ENCODE peak calls at places on chromosomes 6 and 20, in ten cellular contexts. One of them, this sample, is unnamed.

GRCh38 chr20:57869951-57870315 is 160.1 kb upstream of the PMEPA1 start:
- DNase-seq in SJCRH30: no peak
- DNase-seq in stimulated activated naive CD8-positive, alpha-beta T cell treated with anti-CD3 and anti-CD28 coated beads, Interleukin-15, amount 100 ng/mL, for 72 hours: no peak
- DNase-seq in BJ: no peak
- DNase-seq in mesothelial cell of epicardium: no peak
- DNase-seq in right atrium auricular region: peak
- DNase-seq in SW 1271: no peak
- DNase-seq in left cardiac atrium: no peak
- DNase-seq in NCI-H748 treated with DMSO at 0.1 percent for 48 hours: no peak
- DNase-seq in aorta: peak
- DNase-seq in this sample: no peak

GRCh38 chr6:144544266-144544830 is 259.2 kb downstream of the UTRN start:
- DNase-seq in SJCRH30: no peak
- DNase-seq in stimulated activated naive CD8-positive, alpha-beta T cell treated with anti-CD3 and anti-CD28 coated beads, Interleukin-15, amount 100 ng/mL, for 72 hours: no peak
- DNase-seq in BJ: no peak
- DNase-seq in mesothelial cell of epicardium: no peak
- DNase-seq in right atrium auricular region: no peak
- DNase-seq in SW 1271: no peak
- DNase-seq in left cardiac atrium: no peak
- DNase-seq in NCI-H748 treated with DMSO at 0.1 percent for 48 hours: no peak
- DNase-seq in aorta: no peak
- DNase-seq in this sample: no peak

GRCh38 chr20:7966176-7966575 is 25.9 kb upstream of the HAO1 start:
- DNase-seq in SJCRH30: no peak
- DNase-seq in stimulated activated naive CD8-positive, alpha-beta T cell treated with anti-CD3 and anti-CD28 coated beads, Interleukin-15, amount 100 ng/mL, for 72 hours: no peak
- DNase-seq in BJ: no peak
- DNase-seq in mesothelial cell of epicardium: no peak
- DNase-seq in right atrium auricular region: no peak
- DNase-seq in SW 1271: no peak
- DNase-seq in left cardiac atrium: no peak
- DNase-seq in NCI-H748 treated with DMSO at 0.1 percent for 48 hours: no peak
- DNase-seq in aorta: no peak
- DNase-seq in this sample: no peak

GRCh38 chr6:37940074-37940847 is 120.7 kb downstream of the ZFAND3 start:
- DNase-seq in SJCRH30: peak
- DNase-seq in stimulated activated naive CD8-positive, alpha-beta T cell treated with anti-CD3 and anti-CD28 coated beads, Interleukin-15, amount 100 ng/mL, for 72 hours: no peak
- DNase-seq in BJ: no peak
- DNase-seq in mesothelial cell of epicardium: no peak
- DNase-seq in right atrium auricular region: no peak
- DNase-seq in SW 1271: no peak
- DNase-seq in left cardiac atrium: peak
- DNase-seq in NCI-H748 treated with DMSO at 0.1 percent for 48 hours: no peak
- DNase-seq in aorta: no peak
- DNase-seq in this sample: no peak

GRCh38 chr6:28693751-28694443 is 168.2 kb downstream of the GPX5 start:
- DNase-seq in SJCRH30: peak
- DNase-seq in stimulated activated naive CD8-positive, alpha-beta T cell treated with anti-CD3 and anti-CD28 coated beads, Interleukin-15, amount 100 ng/mL, for 72 hours: no peak
- DNase-seq in BJ: no peak
- DNase-seq in mesothelial cell of epicardium: no peak
- DNase-seq in right atrium auricular region: no peak
- DNase-seq in SW 1271: no peak
- DNase-seq in left cardiac atrium: no peak
- DNase-seq in NCI-H748 treated with DMSO at 0.1 percent for 48 hours: no peak
- DNase-seq in aorta: no peak
- DNase-seq in this sample: no peak

GRCh38 chr6:18465410-18466154 is 78.4 kb downstream of the RNF144B start:
- DNase-seq in SJCRH30: no peak
- DNase-seq in stimulated activated naive CD8-positive, alpha-beta T cell treated with anti-CD3 and anti-CD28 coated beads, Interleukin-15, amount 100 ng/mL, for 72 hours: no peak
- DNase-seq in BJ: no peak
- DNase-seq in mesothelial cell of epicardium: no peak
- DNase-seq in right atrium auricular region: no peak
- DNase-seq in SW 1271: no peak
- DNase-seq in left cardiac atrium: no peak
- DNase-seq in NCI-H748 treated with DMSO at 0.1 percent for 48 hours: no peak
- DNase-seq in aorta: no peak
- DNase-seq in this sample: no peak

GRCh38 chr6:160882741-160883340 is 108.7 kb upstream of the MAP3K4 start:
- DNase-seq in SJCRH30: no peak
- DNase-seq in stimulated activated naive CD8-positive, alpha-beta T cell treated with anti-CD3 and anti-CD28 coated beads, Interleukin-15, amount 100 ng/mL, for 72 hours: no peak
- DNase-seq in BJ: no peak
- DNase-seq in mesothelial cell of epicardium: no peak
- DNase-seq in right atrium auricular region: no peak
- DNase-seq in SW 1271: no peak
- DNase-seq in left cardiac atrium: no peak
- DNase-seq in NCI-H748 treated with DMSO at 0.1 percent for 48 hours: no peak
- DNase-seq in aorta: no peak
- DNase-seq in this sample: no peak

GRCh38 chr6:215335-216034 is 76.8 kb upstream of the DUSP22 start:
- DNase-seq in SJCRH30: no peak
- DNase-seq in stimulated activated naive CD8-positive, alpha-beta T cell treated with anti-CD3 and anti-CD28 coated beads, Interleukin-15, amount 100 ng/mL, for 72 hours: no peak
- DNase-seq in BJ: no peak
- DNase-seq in mesothelial cell of epicardium: no peak
- DNase-seq in right atrium auricular region: no peak
- DNase-seq in SW 1271: no peak
- DNase-seq in left cardiac atrium: peak
- DNase-seq in NCI-H748 treated with DMSO at 0.1 percent for 48 hours: no peak
- DNase-seq in aorta: no peak
- DNase-seq in this sample: peak

GRCh38 chr6:30787954-30788353 is 43.6 kb upstream of the IER3 start:
- DNase-seq in SJCRH30: no peak
- DNase-seq in stimulated activated naive CD8-positive, alpha-beta T cell treated with anti-CD3 and anti-CD28 coated beads, Interleukin-15, amount 100 ng/mL, for 72 hours: no peak
- DNase-seq in BJ: no peak
- DNase-seq in mesothelial cell of epicardium: no peak
- DNase-seq in right atrium auricular region: no peak
- DNase-seq in SW 1271: no peak
- DNase-seq in left cardiac atrium: no peak
- DNase-seq in NCI-H748 treated with DMSO at 0.1 percent for 48 hours: no peak
- DNase-seq in aorta: peak
- DNase-seq in this sample: peak

GRCh38 chr6:74170118-74170517 is 474.1 kb downstream of the CD109 start:
- DNase-seq in SJCRH30: no peak
- DNase-seq in stimulated activated naive CD8-positive, alpha-beta T cell treated with anti-CD3 and anti-CD28 coated beads, Interleukin-15, amount 100 ng/mL, for 72 hours: no peak
- DNase-seq in BJ: peak
- DNase-seq in mesothelial cell of epicardium: no peak
- DNase-seq in right atrium auricular region: no peak
- DNase-seq in SW 1271: no peak
- DNase-seq in left cardiac atrium: no peak
- DNase-seq in NCI-H748 treated with DMSO at 0.1 percent for 48 hours: no peak
- DNase-seq in aorta: no peak
- DNase-seq in this sample: no peak

GRCh38 chr6:52293067-52293466 is 8.5 kb upstream of the MCM3 start:
- DNase-seq in SJCRH30: peak
- DNase-seq in stimulated activated naive CD8-positive, alpha-beta T cell treated with anti-CD3 and anti-CD28 coated beads, Interleukin-15, amount 100 ng/mL, for 72 hours: no peak
- DNase-seq in BJ: no peak
- DNase-seq in mesothelial cell of epicardium: no peak
- DNase-seq in right atrium auricular region: no peak
- DNase-seq in SW 1271: no peak
- DNase-seq in left cardiac atrium: no peak
- DNase-seq in NCI-H748 treated with DMSO at 0.1 percent for 48 hours: no peak
- DNase-seq in aorta: no peak
- DNase-seq in this sample: no peak

GRCh38 chr20:62929051-62929538 is 2.8 kb upstream of the DIDO1 start:
- DNase-seq in SJCRH30: no peak
- DNase-seq in stimulated activated naive CD8-positive, alpha-beta T cell treated with anti-CD3 and anti-CD28 coated beads, Interleukin-15, amount 100 ng/mL, for 72 hours: peak
- DNase-seq in BJ: no peak
- DNase-seq in mesothelial cell of epicardium: no peak
- DNase-seq in right atrium auricular region: no peak
- DNase-seq in SW 1271: no peak
- DNase-seq in left cardiac atrium: peak
- DNase-seq in NCI-H748 treated with DMSO at 0.1 percent for 48 hours: no peak
- DNase-seq in aorta: peak
- DNase-seq in this sample: peak

GRCh38 chr6:46320505-46320904 is 149.7 kb upstream of the ENPP5 start:
- DNase-seq in SJCRH30: no peak
- DNase-seq in stimulated activated naive CD8-positive, alpha-beta T cell treated with anti-CD3 and anti-CD28 coated beads, Interleukin-15, amount 100 ng/mL, for 72 hours: no peak
- DNase-seq in BJ: peak
- DNase-seq in mesothelial cell of epicardium: no peak
- DNase-seq in right atrium auricular region: no peak
- DNase-seq in SW 1271: no peak
- DNase-seq in left cardiac atrium: no peak
- DNase-seq in NCI-H748 treated with DMSO at 0.1 percent for 48 hours: no peak
- DNase-seq in aorta: no peak
- DNase-seq in this sample: no peak

GRCh38 chr6:53059648-53060589 is 5.3 kb upstream of the FBXO9 start:
- DNase-seq in SJCRH30: no peak
- DNase-seq in stimulated activated naive CD8-positive, alpha-beta T cell treated with anti-CD3 and anti-CD28 coated beads, Interleukin-15, amount 100 ng/mL, for 72 hours: no peak
- DNase-seq in BJ: no peak
- DNase-seq in mesothelial cell of epicardium: no peak
- DNase-seq in right atrium auricular region: no peak
- DNase-seq in SW 1271: no peak
- DNase-seq in left cardiac atrium: no peak
- DNase-seq in NCI-H748 treated with DMSO at 0.1 percent for 48 hours: no peak
- DNase-seq in aorta: no peak
- DNase-seq in this sample: no peak

GRCh38 chr6:12075067-12075563 is 63.0 kb downstream of the HIVEP1 start:
- DNase-seq in SJCRH30: no peak
- DNase-seq in stimulated activated naive CD8-positive, alpha-beta T cell treated with anti-CD3 and anti-CD28 coated beads, Interleukin-15, amount 100 ng/mL, for 72 hours: no peak
- DNase-seq in BJ: no peak
- DNase-seq in mesothelial cell of epicardium: no peak
- DNase-seq in right atrium auricular region: no peak
- DNase-seq in SW 1271: no peak
- DNase-seq in left cardiac atrium: no peak
- DNase-seq in NCI-H748 treated with DMSO at 0.1 percent for 48 hours: no peak
- DNase-seq in aorta: no peak
- DNase-seq in this sample: no peak

GRCh38 chr6:41021832-41022231 is 17.2 kb downstream of the UNC5CL start:
- DNase-seq in SJCRH30: peak
- DNase-seq in stimulated activated naive CD8-positive, alpha-beta T cell treated with anti-CD3 and anti-CD28 coated beads, Interleukin-15, amount 100 ng/mL, for 72 hours: no peak
- DNase-seq in BJ: peak
- DNase-seq in mesothelial cell of epicardium: no peak
- DNase-seq in right atrium auricular region: no peak
- DNase-seq in SW 1271: no peak
- DNase-seq in left cardiac atrium: no peak
- DNase-seq in NCI-H748 treated with DMSO at 0.1 percent for 48 hours: no peak
- DNase-seq in aorta: no peak
- DNase-seq in this sample: no peak

GRCh38 chr6:137722749-137723272 is 144.2 kb upstream of the TNFAIP3 start:
- DNase-seq in SJCRH30: no peak
- DNase-seq in stimulated activated naive CD8-positive, alpha-beta T cell treated with anti-CD3 and anti-CD28 coated beads, Interleukin-15, amount 100 ng/mL, for 72 hours: no peak
- DNase-seq in BJ: no peak
- DNase-seq in mesothelial cell of epicardium: no peak
- DNase-seq in right atrium auricular region: no peak
- DNase-seq in SW 1271: no peak
- DNase-seq in left cardiac atrium: no peak
- DNase-seq in NCI-H748 treated with DMSO at 0.1 percent for 48 hours: no peak
- DNase-seq in aorta: no peak
- DNase-seq in this sample: no peak

GRCh38 chr6:111057074-111057752 is 30.1 kb upstream of the SLC16A10 start:
- DNase-seq in SJCRH30: peak
- DNase-seq in stimulated activated naive CD8-positive, alpha-beta T cell treated with anti-CD3 and anti-CD28 coated beads, Interleukin-15, amount 100 ng/mL, for 72 hours: peak
- DNase-seq in BJ: no peak
- DNase-seq in mesothelial cell of epicardium: no peak
- DNase-seq in right atrium auricular region: no peak
- DNase-seq in SW 1271: peak
- DNase-seq in left cardiac atrium: no peak
- DNase-seq in NCI-H748 treated with DMSO at 0.1 percent for 48 hours: peak
- DNase-seq in aorta: no peak
- DNase-seq in this sample: no peak

This sample was measured in activated T-helper 2 cell treated with anti-CD3 and anti-CD28 coated beads, Interferon-gamma antibody, Interleukin-2, Interleukin-4, amounts not matched to agents 10 μg/mL and 5 μg/mL and 100 μg/mL, durations not matched to agents 14 hours and 24 hours and 36 hours.